ENCODE peak calls at places on chromosome 1, in seven cellular contexts. I is ELR; P is AG20443; O is activated CD4-positive, alpha-beta T cell treated with anti-CD3 and anti-CD28 coated beads for 24 hours; L is activated naive CD8-positive, alpha-beta T cell treated with anti-CD3 and anti-CD28 coated beads for 36 hours; R is sciatic nerve; Z is SW480. H is an unnamed sample.

GRCh38 chr1:220990417-220991337 is 111.4 kb downstream of the HLX start:
- DNase-seq in P (peak), Z (no peak), I (peak), O (no peak), L (no peak), R (no peak), H (peak)

GRCh38 chr1:11134352-11135266 is 34.9 kb upstream of the EXOSC10 start:
- DNase-seq in P (no peak), I (peak), O (no peak), Z (no peak), R (no peak), L (no peak), H (peak)

GRCh38 chr1:226687476-226687875 is 51.6 kb downstream of the ITPKB start:
- DNase-seq in I (no peak), L (peak), Z (peak), P (no peak), O (no peak), R (no peak), H (no peak)

GRCh38 chr1:106747791-106748190 is 308.7 kb upstream of the PRMT6 start:
- DNase-seq in P (no peak), I (no peak), O (no peak), R (peak), Z (no peak), L (no peak), H (no peak)

GRCh38 chr1:196608401-196609113 is at the start of gene KCNT2:
- DNase-seq in Z (no peak), R (peak), O (no peak), I (peak), L (no peak), P (peak), H (peak)

GRCh38 chr1:153536618-153537375 is 1.0 kb upstream of the S100A6 start:
- DNase-seq in Z (peak), R (no peak), I (no peak), L (no peak), P (no peak), O (no peak), H (no peak)

GRCh38 chr1:91603409-91603808 is 102.8 kb downstream of the CDC7 start:
- DNase-seq in O (no peak), P (no peak), I (no peak), Z (no peak), R (no peak), L (no peak), H (no peak)

GRCh38 chr1:24193046-24193445 is 6.0 kb upstream of the IFNLR1 start:
- DNase-seq in O (no peak), L (no peak), Z (no peak), P (no peak), R (no peak), I (no peak), H (peak)

GRCh38 chr1:221517961-221518360 is 223.9 kb downstream of the DUSP10 start:
- DNase-seq in P (peak), R (no peak), L (no peak), Z (no peak), O (no peak), I (no peak), H (no peak)

GRCh38 chr1:160219062-160219929 is 14.1 kb downstream of the PEA15 start:
- DNase-seq in R (peak), P (peak), L (no peak), O (no peak), I (peak), Z (peak), H (peak)

GRCh38 chr1:44643721-44644330 is 30.5 kb downstream of the TMEM53 start:
- DNase-seq in R (no peak), L (no peak), Z (no peak), O (no peak), I (no peak), P (no peak), H (no peak)

GRCh38 chr1:209230319-209230718 is 353.2 kb upstream of the CAMK1G start:
- DNase-seq in I (no peak), Z (no peak), L (no peak), R (no peak), P (no peak), O (no peak), H (no peak)

GRCh38 chr1:147539122-147539575 is 2.2 kb upstream of the BCL9 start:
- DNase-seq in L (peak), O (no peak), I (peak), P (peak), R (no peak), Z (peak), H (peak)

GRCh38 chr1:192866224-192866868 is 57.5 kb downstream of the RGS2 start:
- DNase-seq in L (no peak), O (no peak), I (no peak), P (no peak), Z (no peak), R (no peak), H (no peak)

GRCh38 chr1:209493584-209493983 is 89.9 kb upstream of the CAMK1G start:
- DNase-seq in I (peak), R (no peak), P (no peak), L (no peak), Z (no peak), O (no peak), H (no peak)

GRCh38 chr1:200366577-200367253 is 43.1 kb downstream of the ZNF281 start:
- DNase-seq in Z (no peak), R (no peak), I (no peak), P (no peak), L (no peak), O (no peak), H (no peak)

GRCh38 chr1:177983824-177984528 is 14.1 kb upstream of the SEC16B start:
- DNase-seq in O (no peak), L (no peak), Z (no peak), I (peak), R (peak), P (peak), H (peak)

GRCh38 chr1:11648732-11649158 is 5.5 kb downstream of the FBXO2 start:
- DNase-seq in Z (no peak), O (no peak), R (no peak), L (peak), I (no peak), P (peak), H (peak)

GRCh38 chr1:65389296-65389695 is 31.2 kb upstream of the LEPR start:
- DNase-seq in L (no peak), I (peak), P (no peak), Z (peak), R (no peak), O (no peak), H (no peak)

GRCh38 chr1:1399870-1400575 is 888 bp upstream of the CCNL2 start:
- DNase-seq in P (no peak), O (no peak), R (no peak), I (peak), L (no peak), Z (no peak), H (peak)

GRCh38 chr1:182392045-182393028 is 747 bp upstream of the GLUL start:
- DNase-seq in R (no peak), L (peak), P (peak), I (peak), O (no peak), Z (peak), H (peak)

GRCh38 chr1:163709636-163710035 is 387.9 kb downstream of the NUF2 start:
- DNase-seq in O (no peak), Z (no peak), P (peak), L (no peak), R (no peak), I (no peak), H (no peak)

GRCh38 chr1:156102634-156103511 is 11.6 kb upstream of the LMNA start:
- DNase-seq in P (peak), R (no peak), I (peak), L (no peak), Z (peak), O (no peak), H (no peak)

GRCh38 chr1:36778773-36779172 is 255.5 kb downstream of the GRIK3 start:
- DNase-seq in P (no peak), O (no peak), R (no peak), L (no peak), I (no peak), Z (no peak), H (no peak)

GRCh38 chr1:51189421-51190073 is 46.5 kb upstream of the RNF11 start:
- DNase-seq in L (peak), O (peak), Z (peak), R (no peak), I (peak), P (peak), H (peak)

GRCh38 chr1:24069817-24070216 is 42.1 kb downstream of the MYOM3 start:
- DNase-seq in R (no peak), Z (no peak), O (no peak), P (no peak), I (no peak), L (no peak), H (no peak)

GRCh38 chr1:21925334-21925940 is 11.7 kb downstream of the HSPG2 start:
- DNase-seq in P (no peak), I (no peak), O (no peak), R (no peak), L (no peak), Z (no peak), H (no peak)

GRCh38 chr1:95974586-95974985 is 740.6 kb downstream of the RWDD3 start:
- DNase-seq in L (no peak), P (no peak), I (peak), O (no peak), R (no peak), Z (no peak), H (no peak)

GRCh38 chr1:67532452-67533216 is 102.4 kb upstream of the SERBP1 start:
- DNase-seq in Z (peak), R (no peak), L (no peak), P (peak), I (peak), O (peak), H (peak)

GRCh38 chr1:163747261-163747660 is 425.5 kb downstream of the NUF2 start:
- DNase-seq in L (no peak), I (no peak), P (peak), R (no peak), O (no peak), Z (no peak), H (no peak)

GRCh38 chr1:160256396-160257046 is 5.8 kb downstream of the DCAF8 start:
- DNase-seq in R (no peak), Z (no peak), I (peak), O (no peak), P (peak), L (no peak), H (peak)

GRCh38 chr1:230970432-230970831 is 8.2 kb downstream of the TTC13 start:
- DNase-seq in I (no peak), P (no peak), R (no peak), L (no peak), Z (no peak), O (no peak), H (no peak)

GRCh38 chr1:91173379-91173890 is 151.6 kb upstream of the ZNF644 start:
- DNase-seq in O (no peak), Z (no peak), R (no peak), P (no peak), L (no peak), I (no peak), H (no peak)

GRCh38 chr1:27716262-27716895 is 9.4 kb upstream of the FAM76A start:
- DNase-seq in O (no peak), I (no peak), R (no peak), P (no peak), Z (no peak), L (no peak), H (no peak)

GRCh38 chr1:204821924-204822323 is 48.7 kb upstream of the NFASC start:
- DNase-seq in L (no peak), O (no peak), R (no peak), Z (no peak), I (no peak), P (no peak), H (no peak)

GRCh38 chr1:100736766-100737165 is 17.2 kb downstream of the VCAM1 start:
- DNase-seq in O (no peak), R (no peak), Z (no peak), L (no peak), P (no peak), I (peak), H (no peak)

GRCh38 chr1:21638531-21639341 is 30.4 kb downstream of the RAP1GAP start:
- DNase-seq in I (peak), P (no peak), O (no peak), L (peak), Z (peak), R (no peak), H (peak)

GRCh38 chr1:197675475-197676324 is 99.6 kb downstream of the DENND1B start:
- DNase-seq in P (peak), I (peak), R (no peak), L (no peak), Z (no peak), O (no peak), H (no peak)